ENCODE peak calls at places on chromosomes 13 and 19, in nine cellular contexts. Q, H, J, T, M, L, E, K and I are unnamed samples.

GRCh38 chr13:100601716-100602115 is 13.1 kb upstream of the GGACT start:
- DNase-seq in E (no peak), M (no peak), T (no peak), Q (no peak), L (no peak), K (no peak), H (no peak), J (no peak), I (no peak)

GRCh38 chr19:57302020-57302465 is 18.2 kb upstream of the ZNF543 start:
- DNase-seq in Q (no peak), M (no peak), L (peak), K (no peak), J (peak), E (no peak), T (no peak), H (no peak), I (no peak)

GRCh38 chr13:70178346-70178745 is 70.1 kb upstream of the KLHL1 start:
- DNase-seq in J (no peak), E (no peak), H (no peak), K (no peak), M (no peak), L (no peak), Q (no peak), T (no peak), I (no peak)

GRCh38 chr13:22883961-22884360 is 296.8 kb upstream of the SGCG start:
- DNase-seq in K (no peak), T (no peak), M (no peak), H (no peak), J (no peak), Q (no peak), L (no peak), E (no peak), I (no peak)

GRCh38 chr13:67232384-67232783 is 2.2 kb upstream of the PCDH9 start:
- DNase-seq in J (no peak), L (no peak), M (no peak), E (no peak), K (no peak), H (no peak), Q (no peak), T (no peak), I (no peak)

GRCh38 chr19:41813911-41814310 is 17.5 kb downstream of the CEACAM3 start:
- DNase-seq in L (no peak), J (no peak), T (peak), E (no peak), Q (no peak), M (no peak), H (no peak), K (no peak), I (peak)

GRCh38 chr19:38710416-38710702 is 33.9 kb downstream of the CAPN12 start:
- DNase-seq in T (no peak), K (no peak), M (no peak), L (no peak), H (no peak), Q (no peak), J (no peak), E (no peak), I (no peak)

GRCh38 chr19:5113101-5113557 is 144.2 kb downstream of the KDM4B start:
- DNase-seq in J (no peak), Q (no peak), E (no peak), T (no peak), L (no peak), M (no peak), H (no peak), K (no peak), I (no peak)

GRCh38 chr19:40523322-40524047 is 53.2 kb upstream of the SHKBP1 start:
- DNase-seq in M (peak), K (no peak), T (no peak), E (peak), J (peak), Q (peak), H (peak), L (peak), I (no peak)

GRCh38 chr19:49222011-49222410 is 64.4 kb downstream of the TRPM4 start:
- DNase-seq in J (no peak), E (no peak), H (no peak), K (no peak), Q (no peak), M (no peak), L (no peak), T (no peak), I (no peak)

GRCh38 chr19:45403781-45404556 is 900 bp downstream of the PPP1R13L start:
- DNase-seq in K (peak), H (peak), T (no peak), L (no peak), J (peak), M (peak), E (no peak), Q (peak), I (no peak)

GRCh38 chr13:50198508-50198907 is 183.3 kb downstream of the KCNRG start:
- DNase-seq in E (no peak), M (no peak), H (no peak), T (no peak), L (no peak), K (no peak), Q (no peak), J (no peak), I (no peak)